ENCODE peak calls at places on chromosomes 7 and 10, in five cellular contexts. D is psoas muscle, U is IMR-90, K is GM23338, G is spleen. E is an unnamed sample.
A peak's percentile ranks its signal among the peaks of the same experiment; 100 is the strongest.

GRCh38 chr7:94115316-94115715 is 111.2 kb upstream of the BET1 start:
- DNase-seq in D (no peak), U (peak; percentile 33), K (no peak), G (no peak), E (no peak)

GRCh38 chr7:77982926-77983550 is 184.5 kb downstream of the PHTF2 start:
- DNase-seq in D (no peak), U (no peak), K (no peak), G (no peak), E (no peak)

GRCh38 chr7:29269941-29270340 is 75.4 kb downstream of the CHN2 start:
- DNase-seq in D (no peak), U (no peak), K (no peak), G (no peak), E (no peak)

GRCh38 chr10:20990604-20991003 is 93.5 kb upstream of the NEBL start:
- DNase-seq in D (no peak), U (no peak), K (no peak), G (no peak), E (no peak)

GRCh38 chr10:133445268-133445732 is 8.4 kb upstream of the SCART1 start:
- DNase-seq in D (no peak), U (no peak), K (no peak), G (no peak), E (peak; percentile 52)

GRCh38 chr10:17673517-17674051 is 29.6 kb downstream of the STAM start:
- DNase-seq in D (no peak), U (peak; percentile 95), K (peak; percentile 85), G (no peak), E (no peak)

GRCh38 chr10:72257051-72257892 is 16.5 kb upstream of the DDIT4 start:
- DNase-seq in D (no peak), U (no peak), K (no peak), G (no peak), E (no peak)

GRCh38 chr7:98251251-98251843 is 685 bp downstream of the TECPR1 start:
- DNase-seq in D (peak; percentile 52), U (no peak), K (peak; percentile 45), G (peak; percentile 88), E (no peak)

GRCh38 chr10:9608592-9608991 is 1409.1 kb upstream of the CELF2 start:
- DNase-seq in D (no peak), U (peak; percentile 50), K (peak; percentile 36), G (no peak), E (no peak)

GRCh38 chr7:98837632-98837972 is 32.2 kb downstream of the TMEM130 start:
- DNase-seq in D (no peak), U (no peak), K (no peak), G (no peak), E (no peak)

GRCh38 chr10:71766717-71767419 is 6.5 kb downstream of the VSIR start:
- DNase-seq in D (peak; percentile 80), U (peak; percentile 95), K (no peak), G (peak; percentile 92), E (peak; percentile 91)

GRCh38 chr10:5948999-5949759 is 28.2 kb downstream of the IL15RA start:
- DNase-seq in D (no peak), U (peak; percentile 71), K (peak; percentile 86), G (no peak), E (no peak)

DNA sequence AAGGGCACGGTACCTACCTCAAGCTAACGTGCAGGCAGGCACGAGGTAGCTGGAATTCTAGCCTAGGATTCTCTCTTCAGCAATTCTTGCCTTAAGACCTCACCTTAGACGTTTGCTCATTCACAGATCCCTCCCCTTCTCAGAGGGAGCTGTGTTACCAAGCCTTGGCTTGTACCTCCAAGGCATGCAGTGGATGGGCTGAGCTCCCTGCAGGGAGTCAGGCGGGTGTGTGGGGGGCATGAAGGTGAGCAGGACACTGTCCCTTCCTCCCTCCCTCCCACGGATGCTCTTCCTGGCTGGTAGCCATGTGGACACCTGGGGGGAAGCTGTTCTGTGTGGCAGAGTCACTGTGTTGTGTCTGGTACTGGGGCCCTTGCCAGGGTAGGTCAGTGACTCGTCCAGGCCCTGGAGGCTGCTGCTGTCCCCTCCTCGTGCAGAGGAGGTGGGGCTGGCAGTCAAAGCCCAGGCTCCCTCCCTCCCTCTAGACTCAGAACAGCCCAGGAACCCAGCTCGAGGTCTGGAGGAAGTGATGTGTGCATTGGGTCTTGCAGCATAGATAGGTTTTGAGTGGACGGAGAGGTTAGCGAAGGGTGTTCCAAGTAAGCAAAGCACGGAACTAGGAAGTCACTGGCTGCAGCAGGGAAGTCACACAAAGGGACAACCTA is 222.2 kb upstream of the SH2B2 start:
- DNase-seq in D (no peak), U (peak; percentile 26), K (no peak), G (peak; percentile 77), E (no peak)
- H3K27ac ChIP-seq in D (no peak overlapping the region), U (no peak overlapping the region), K (peak overlapping the region; percentile 81), G (no peak overlapping the region), E (no peak overlapping the region)

GRCh38 chr10:100887761-100888296 is 24.9 kb upstream of the SLF2 start:
- DNase-seq in D (no peak), U (no peak), K (no peak), G (no peak), E (peak; percentile 61)

GRCh38 chr10:100886544-100886943 is 26.2 kb upstream of the SLF2 start:
- DNase-seq in D (no peak), U (no peak), K (no peak), G (no peak), E (no peak)

GRCh38 chr10:100886099-100886498 is 26.7 kb upstream of the SLF2 start:
- DNase-seq in D (no peak), U (no peak), K (no peak), G (no peak), E (no peak)

GRCh38 chr10:100888957-100889356 is 23.8 kb upstream of the SLF2 start:
- DNase-seq in D (no peak), U (no peak), K (peak; percentile 57), G (no peak), E (no peak)

GRCh38 chr10:100886946-100887345 is 25.8 kb upstream of the SLF2 start:
- DNase-seq in D (no peak), U (no peak), K (no peak), G (no peak), E (peak; percentile 50)
- H3K27ac ChIP-seq in D (peak overlapping the region; percentile 1), U (peak overlapping the region; percentile 20), K (no peak overlapping the region), G (no peak overlapping the region), E (no peak overlapping the region)

GRCh38 chr7:84042110-84042539 is 152.5 kb downstream of the SEMA3A start:
- DNase-seq in D (no peak), U (peak; percentile 84), K (no peak), G (no peak), E (no peak)

GRCh38 chr7:84039432-84039831 is 155.2 kb downstream of the SEMA3A start:
- DNase-seq in D (no peak), U (no peak), K (no peak), G (no peak), E (no peak)

GRCh38 chr7:84041649-84042048 is 152.9 kb downstream of the SEMA3A start:
- DNase-seq in D (no peak), U (no peak), K (no peak), G (no peak), E (no peak)

GRCh38 chr7:84043661-84044191 is 150.9 kb downstream of the SEMA3A start:
- DNase-seq in D (no peak), U (no peak), K (no peak), G (no peak), E (no peak)

DNA sequence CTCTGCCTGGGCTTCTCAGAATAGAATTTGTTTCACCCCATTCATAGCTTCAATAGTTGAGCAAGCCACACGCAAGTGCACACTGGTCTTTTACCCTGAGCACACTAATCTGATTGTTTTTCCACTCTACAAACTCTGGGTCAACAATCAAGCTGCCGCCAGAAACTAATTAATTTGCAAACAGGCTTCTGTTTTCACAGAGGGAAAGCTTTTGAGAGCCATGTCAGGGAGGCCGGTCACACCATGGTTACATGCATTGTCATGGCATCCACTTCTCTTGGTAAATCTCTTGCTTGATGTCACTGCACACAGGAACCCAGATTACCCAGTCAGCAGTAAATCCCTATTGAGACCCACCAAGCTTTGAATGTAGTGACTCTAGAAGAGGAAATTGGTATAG is 154.2 kb downstream of the SEMA3A start:
- DNase-seq in D (no peak), U (no peak), K (no peak), G (no peak), E (no peak)
- H3K27ac ChIP-seq in D (no peak overlapping the region), U (no peak overlapping the region), K (peak overlapping the region; percentile 13), G (no peak overlapping the region), E (no peak overlapping the region)

DNA sequence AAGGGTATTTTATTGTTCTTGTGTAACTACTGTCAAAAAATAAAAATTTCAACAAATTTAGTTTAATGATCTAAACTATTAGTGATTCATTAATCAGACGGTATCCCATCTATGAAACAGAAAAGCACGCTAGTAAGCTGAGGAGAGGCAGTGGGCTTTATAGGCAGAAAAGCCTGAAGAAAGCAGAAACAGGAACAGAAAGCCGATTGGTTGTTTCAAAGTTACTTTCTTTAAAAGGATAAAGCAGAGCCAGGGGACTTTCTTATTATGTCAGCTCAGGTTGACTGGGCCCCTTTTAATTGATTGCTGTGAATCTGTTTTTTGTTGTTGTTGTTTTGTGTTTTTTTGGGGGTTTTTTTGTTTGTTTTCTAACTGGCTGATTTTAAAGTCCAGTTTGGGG is 105.5 kb downstream of the TES start:
- DNase-seq in D (no peak), U (no peak), K (no peak), G (no peak), E (no peak)
- H3K27ac ChIP-seq in D (no peak overlapping the region), U (no peak overlapping the region), K (no peak overlapping the region), G (no peak overlapping the region), E (no peak overlapping the region)

GRCh38 chr7:143015102-143015501 is 11.8 kb downstream of the OR9A2 start:
- DNase-seq in D (no peak), U (no peak), K (no peak), G (no peak), E (no peak)

GRCh38 chr7:143013473-143013872 is 13.5 kb downstream of the OR9A2 start:
- DNase-seq in D (no peak), U (no peak), K (no peak), G (no peak), E (no peak)

GRCh38 chr7:143013897-143014296 is 13.0 kb downstream of the OR9A2 start:
- DNase-seq in D (no peak), U (peak; percentile 53), K (no peak), G (no peak), E (no peak)

GRCh38 chr7:143012001-143012400 is 14.9 kb downstream of the OR9A2 start:
- DNase-seq in D (no peak), U (no peak), K (no peak), G (no peak), E (no peak)

GRCh38 chr7:143012409-143012808 is 14.5 kb downstream of the OR9A2 start:
- DNase-seq in D (no peak), U (no peak), K (no peak), G (no peak), E (no peak)
- H3K27ac ChIP-seq in D (no peak overlapping the region), U (no peak overlapping the region), K (no peak overlapping the region), G (no peak overlapping the region), E (no peak overlapping the region)

DNA sequence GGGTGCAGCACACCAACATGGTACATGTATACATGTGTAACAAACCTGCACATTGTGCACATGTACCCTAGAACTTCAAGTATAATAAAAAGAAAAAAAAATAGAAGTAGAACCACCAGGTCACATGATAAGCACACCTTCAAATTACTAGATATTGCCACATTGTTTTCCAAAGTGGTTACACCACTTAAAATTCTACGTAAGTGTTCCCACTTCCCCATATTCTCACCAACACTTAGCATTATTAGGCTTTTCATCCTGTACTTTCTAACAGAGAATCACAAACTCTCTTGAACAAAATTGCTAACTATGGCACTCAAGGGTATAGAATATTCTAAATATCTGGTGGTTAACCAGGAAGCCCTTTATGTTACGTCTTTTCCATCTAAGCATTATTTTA is 22.6 kb downstream of the SH3PXD2A start:
- DNase-seq in D (no peak), U (no peak), K (no peak), G (no peak), E (no peak)
- H3K27ac ChIP-seq in D (peak overlapping the region; percentile 69), U (no peak overlapping the region), K (no peak overlapping the region), G (no peak overlapping the region), E (no peak overlapping the region)

E was measured in coronary artery.